ENCODE peak calls at places on chromosomes 4 and X, in seven cellular contexts. I, N, D, W, H, U and Y are unnamed samples.

GRCh38 chrX:153646620-153647373 is at the start of gene DUSP9:
- DNase-seq in I (no peak), H (peak), D (no peak), U (no peak), N (peak), W (peak), Y (peak)

GRCh38 chr4:125677665-125678307 is 363.0 kb downstream of the FAT4 start:
- DNase-seq in N (no peak), I (peak), H (no peak), D (no peak), W (no peak), U (no peak), Y (no peak)

GRCh38 chr4:98851806-98852205 is 77.1 kb downstream of the EIF4E start:
- DNase-seq in W (peak), D (no peak), U (no peak), I (no peak), H (no peak), N (no peak), Y (no peak)

GRCh38 chr4:147866532-147867271 is 134.8 kb downstream of the ARHGAP10 start:
- DNase-seq in H (peak), U (peak), N (peak), D (peak), W (peak), I (peak), Y (peak)

GRCh38 chrX:43644124-43644701 is 11.9 kb upstream of the MAOA start:
- DNase-seq in N (no peak), I (no peak), U (no peak), H (no peak), W (peak), D (no peak), Y (peak)

GRCh38 chr4:41024556-41025491 is 189.5 kb downstream of the APBB2 start:
- DNase-seq in I (peak), H (no peak), N (no peak), U (no peak), D (no peak), W (no peak), Y (no peak)

GRCh38 chrX:109987884-109988283 is 15.0 kb upstream of the TMEM164 start:
- DNase-seq in W (peak), N (no peak), D (no peak), U (no peak), I (no peak), H (no peak), Y (no peak)

GRCh38 chr4:88021824-88022223 is 14.4 kb downstream of the PKD2 start:
- DNase-seq in U (no peak), W (peak), I (no peak), H (no peak), D (no peak), N (no peak), Y (peak)

GRCh38 chr4:65954416-65954815 is 284.1 kb upstream of the EPHA5 start:
- DNase-seq in N (no peak), W (peak), H (no peak), I (no peak), U (no peak), D (no peak), Y (no peak)

GRCh38 chrX:15384304-15384703 is at the start of gene VEGFD:
- DNase-seq in H (peak), I (no peak), U (no peak), D (no peak), W (peak), N (no peak), Y (no peak)

GRCh38 chr4:127400736-127401346 is 231.9 kb upstream of the INTU start:
- DNase-seq in I (peak), H (peak), W (peak), U (no peak), N (no peak), D (no peak), Y (peak)

GRCh38 chr4:13860126-13860525 is 232.6 kb upstream of the BOD1L1 start:
- DNase-seq in I (peak), U (no peak), N (no peak), H (no peak), D (no peak), W (no peak), Y (no peak)

GRCh38 chr4:107317596-107317995 is 281.5 kb upstream of the DKK2 start:
- DNase-seq in H (no peak), U (no peak), W (no peak), N (no peak), D (no peak), I (no peak), Y (no peak)

GRCh38 chrX:7378406-7378805 is 230.5 kb upstream of the PUDP start:
- DNase-seq in N (no peak), U (no peak), I (no peak), W (no peak), D (no peak), H (no peak), Y (no peak)

GRCh38 chrX:31099536-31100090 is 27.8 kb upstream of the FTHL17 start:
- DNase-seq in N (no peak), W (peak), I (no peak), U (no peak), H (no peak), D (no peak), Y (no peak)

GRCh38 chrX:9312922-9313867 is 151.7 kb upstream of the TBL1X start:
- DNase-seq in N (peak), H (peak), D (peak), I (peak), W (peak), U (peak), Y (peak)

GRCh38 chrX:139566981-139567380 is 36.4 kb downstream of the F9 start:
- DNase-seq in D (no peak), W (no peak), H (no peak), U (no peak), N (no peak), I (no peak), Y (no peak)

GRCh38 chr4:159503243-159503642 is 400.4 kb downstream of the RAPGEF2 start:
- DNase-seq in U (no peak), W (no peak), H (no peak), D (no peak), N (no peak), I (no peak), Y (no peak)

GRCh38 chr4:21367567-21367966 is 581.0 kb downstream of the KCNIP4 start:
- DNase-seq in N (no peak), I (no peak), H (no peak), U (no peak), D (no peak), W (no peak), Y (no peak)

GRCh38 chr4:6634746-6635145 is 5.7 kb upstream of the MRFAP1 start:
- DNase-seq in N (peak), W (no peak), I (no peak), D (no peak), U (no peak), H (no peak), Y (no peak)

GRCh38 chr4:142703694-142704309 is 142.3 kb downstream of the INPP4B start:
- DNase-seq in H (no peak), D (peak), U (no peak), I (no peak), W (no peak), N (no peak), Y (no peak)

GRCh38 chrX:65488496-65488895 is 46.1 kb downstream of the LAS1L start:
- DNase-seq in N (no peak), D (no peak), U (no peak), H (no peak), I (no peak), W (peak), Y (no peak)

GRCh38 chr4:169417629-169418282 is 147.0 kb upstream of the SH3RF1 start:
- DNase-seq in W (no peak), H (no peak), N (no peak), D (no peak), I (peak), U (no peak), Y (no peak)

GRCh38 chr4:139901516-139902327 is 236.1 kb downstream of the MGST2 start:
- DNase-seq in U (no peak), N (no peak), H (no peak), W (no peak), I (no peak), D (no peak), Y (no peak)

GRCh38 chr4:87848622-87849351 is 16.0 kb downstream of the MEPE start:
- DNase-seq in W (peak), D (no peak), I (peak), U (no peak), H (peak), N (no peak), Y (peak)

GRCh38 chr4:7964890-7965662 is 25.4 kb upstream of the AFAP1 start:
- DNase-seq in D (peak), W (peak), U (no peak), I (no peak), N (peak), H (no peak), Y (no peak)